ENCODE peak calls at places on chromosomes 12 and 14, in ten cellular contexts. W is IMR-90, U is stomach, J is cardiac fibroblast, L is AG04449, T is ovary, D is choroid plexus epithelial cell, C is colonic mucosa, Y is astrocyte of the cerebellum, B is upper lobe of left lung. E is an unnamed sample.

GRCh38 chr12:14244876-14245669 is 120.4 kb upstream of the ATF7IP start:
- DNase-seq in W (no peak), U (no peak), J (no peak), L (no peak), T (no peak), D (no peak), C (no peak), Y (no peak), B (no peak), E (no peak)

GRCh38 chr12:33876618-33877017 is 145.7 kb upstream of the ALG10 start:
- DNase-seq in W (no peak), U (no peak), J (no peak), L (no peak), T (no peak), D (no peak), C (no peak), Y (no peak), B (no peak), E (no peak)

GRCh38 chr12:107102294-107102693 is 8.9 kb upstream of the CRY1 start:
- DNase-seq in W (no peak), U (no peak), J (no peak), L (no peak), T (no peak), D (no peak), C (no peak), Y (no peak), B (no peak), E (no peak)

GRCh38 chr12:5166976-5167375 is 123.3 kb downstream of the KCNA5 start:
- DNase-seq in W (peak), U (no peak), J (peak), L (peak), T (no peak), D (peak), C (no peak), Y (peak), B (no peak), E (peak)

GRCh38 chr12:109385339-109386078 is 37.8 kb downstream of the MYO1H start:
- DNase-seq in W (peak), U (no peak), J (peak), L (no peak), T (no peak), D (peak), C (no peak), Y (peak), B (no peak), E (peak)

GRCh38 chr12:27178723-27179398 is 65.2 kb upstream of the STK38L start:
- DNase-seq in W (peak), U (no peak), J (peak), L (no peak), T (no peak), D (peak), C (no peak), Y (no peak), B (no peak), E (no peak)

GRCh38 chr12:24948816-24949722 is at the start of gene BCAT1:
- DNase-seq in W (peak), U (peak), J (peak), L (peak), T (peak), D (peak), C (peak), Y (no peak), B (peak), E (peak)

GRCh38 chr14:56202256-56202655 is 84.0 kb downstream of the PELI2 start:
- DNase-seq in W (no peak), U (no peak), J (no peak), L (no peak), T (no peak), D (no peak), C (no peak), Y (no peak), B (no peak), E (no peak)

GRCh38 chr12:72540811-72541210 is 268.6 kb downstream of the TRHDE start:
- DNase-seq in W (peak), U (no peak), J (no peak), L (no peak), T (no peak), D (no peak), C (no peak), Y (no peak), B (no peak), E (no peak)

GRCh38 chr12:111426341-111427185 is 20.8 kb downstream of the SH2B3 start:
- DNase-seq in W (peak), U (no peak), J (no peak), L (no peak), T (no peak), D (peak), C (peak), Y (no peak), B (no peak), E (peak)

GRCh38 chr12:116249938-116250337 is 27.6 kb downstream of the MED13L start:
- DNase-seq in W (no peak), U (no peak), J (no peak), L (no peak), T (no peak), D (no peak), C (no peak), Y (no peak), B (no peak), E (no peak)

GRCh38 chr12:40300490-40300889 is 75.7 kb downstream of the LRRK2 start:
- DNase-seq in W (peak), U (no peak), J (no peak), L (no peak), T (no peak), D (peak), C (no peak), Y (no peak), B (no peak), E (peak)

GRCh38 chr12:120928864-120929652 is 24.9 kb upstream of the SPPL3 start:
- DNase-seq in W (no peak), U (peak), J (no peak), L (no peak), T (no peak), D (no peak), C (peak), Y (no peak), B (no peak), E (no peak)

GRCh38 chr12:16939871-16940306 is 333.9 kb upstream of the LMO3 start:
- DNase-seq in W (peak), U (peak), J (peak), L (no peak), T (no peak), D (peak), C (peak), Y (peak), B (no peak), E (peak)

GRCh38 chr14:22561661-22562579 is 27.1 kb downstream of the DAD1 start:
- DNase-seq in W (no peak), U (no peak), J (no peak), L (no peak), T (no peak), D (peak), C (no peak), Y (no peak), B (no peak), E (no peak)

GRCh38 chr14:104749111-104749649 is 3.8 kb upstream of the SIVA1 start:
- DNase-seq in W (peak), U (no peak), J (no peak), L (no peak), T (no peak), D (peak), C (peak), Y (peak), B (no peak), E (peak)

GRCh38 chr12:89129471-89129870 is 222.8 kb downstream of the DUSP6 start:
- DNase-seq in W (no peak), U (no peak), J (no peak), L (no peak), T (no peak), D (no peak), C (no peak), Y (no peak), B (no peak), E (no peak)

GRCh38 chr12:46364777-46365580 is 7.6 kb downstream of the SLC38A2 start:
- DNase-seq in W (peak), U (peak), J (peak), L (no peak), T (peak), D (peak), C (peak), Y (no peak), B (no peak), E (peak)

GRCh38 chr14:96257900-96258299 is 1.9 kb downstream of the BDKRB1 start:
- DNase-seq in W (no peak), U (no peak), J (no peak), L (no peak), T (no peak), D (no peak), C (no peak), Y (no peak), B (no peak), E (no peak)

GRCh38 chr12:87165733-87166375 is 863.3 kb downstream of the C12orf50 start:
- DNase-seq in W (no peak), U (no peak), J (no peak), L (no peak), T (no peak), D (no peak), C (no peak), Y (no peak), B (no peak), E (no peak)

GRCh38 chr12:95721320-95721719 is 69.2 kb downstream of the NTN4 start:
- DNase-seq in W (peak), U (no peak), J (no peak), L (no peak), T (no peak), D (peak), C (no peak), Y (no peak), B (no peak), E (no peak)
- TF ChIP-seq CTCF in W (peak), U (no peak), J (no peak), L (no peak), T (no peak), D (peak), C (no peak), Y (peak), B (no peak), E (peak)

DNA sequence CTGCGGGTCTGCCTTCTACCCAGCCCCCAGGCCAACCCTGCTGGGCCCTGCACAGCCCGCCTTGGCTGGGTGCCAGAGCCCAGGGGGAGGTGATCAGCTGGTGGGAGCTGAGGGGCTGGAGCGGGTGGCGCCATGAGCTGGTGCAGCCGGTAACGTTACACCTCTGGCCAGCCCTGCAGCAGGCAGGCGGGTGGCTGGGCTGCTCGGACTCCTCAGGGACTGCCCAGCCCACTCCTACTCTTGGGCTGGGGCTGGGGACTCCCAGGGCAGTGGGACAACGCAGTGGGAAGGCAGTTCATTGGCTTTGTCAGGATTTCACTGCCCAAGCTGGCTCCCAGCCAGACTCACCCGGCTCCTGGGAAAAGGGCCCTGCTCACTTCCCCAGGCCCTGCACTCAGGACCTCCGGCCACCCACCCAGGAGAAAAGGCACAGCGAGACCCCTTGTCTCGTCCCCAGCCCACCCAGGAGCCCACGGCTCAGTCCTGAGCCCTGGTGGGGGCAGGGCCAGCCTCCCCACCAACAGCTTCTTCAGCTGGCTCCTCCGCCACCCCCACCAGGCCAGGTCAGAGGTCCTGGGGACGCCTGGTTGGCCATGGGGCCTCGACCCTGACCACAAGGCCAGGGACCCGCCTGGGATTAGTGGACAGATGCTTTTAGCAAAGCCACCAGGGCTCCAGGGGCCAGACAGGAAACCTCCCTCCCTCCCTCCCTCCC is 1.0 kb downstream of the PGF start:
- DNase-seq in W (no peak), U (no peak), J (no peak), L (no peak), T (no peak), D (no peak), C (no peak), Y (no peak), B (peak), E (no peak)
- H3K4me3 ChIP-seq in W (no peak), U (peak), J (peak), L (peak), T (peak), D (peak), C (peak), Y (peak), B (no peak), E (no peak)

GRCh38 chr14:25943329-25943728 is 654.5 kb downstream of the NOVA1 start:
- DNase-seq in W (no peak), U (no peak), J (no peak), L (no peak), T (no peak), D (peak), C (no peak), Y (no peak), B (no peak), E (no peak)

GRCh38 chr14:25944020-25944419 is 653.8 kb downstream of the NOVA1 start:
- DNase-seq in W (no peak), U (no peak), J (no peak), L (no peak), T (no peak), D (no peak), C (no peak), Y (no peak), B (no peak), E (no peak)

GRCh38 chr14:25945746-25946145 is 652.1 kb downstream of the NOVA1 start:
- DNase-seq in W (no peak), U (no peak), J (no peak), L (no peak), T (no peak), D (no peak), C (no peak), Y (no peak), B (no peak), E (no peak)

GRCh38 chr14:25942090-25942489 is 655.7 kb downstream of the NOVA1 start:
- DNase-seq in W (no peak), U (no peak), J (no peak), L (no peak), T (no peak), D (no peak), C (no peak), Y (no peak), B (no peak), E (no peak)
- TF ChIP-seq CTCF in W (no peak), U (no peak), J (no peak), L (no peak), T (no peak), D (no peak), C (no peak), Y (no peak), B (no peak), E (no peak)

GRCh38 chr12:22282283-22282682 is 52.2 kb downstream of the ST8SIA1 start:
- DNase-seq in W (peak), U (no peak), J (peak), L (no peak), T (peak), D (peak), C (no peak), Y (peak), B (no peak), E (peak)
- H3K4me3 ChIP-seq in W (no peak), U (no peak), J (no peak), L (no peak), T (no peak), D (no peak), C (no peak), Y (peak), B (no peak), E (no peak)

DNA sequence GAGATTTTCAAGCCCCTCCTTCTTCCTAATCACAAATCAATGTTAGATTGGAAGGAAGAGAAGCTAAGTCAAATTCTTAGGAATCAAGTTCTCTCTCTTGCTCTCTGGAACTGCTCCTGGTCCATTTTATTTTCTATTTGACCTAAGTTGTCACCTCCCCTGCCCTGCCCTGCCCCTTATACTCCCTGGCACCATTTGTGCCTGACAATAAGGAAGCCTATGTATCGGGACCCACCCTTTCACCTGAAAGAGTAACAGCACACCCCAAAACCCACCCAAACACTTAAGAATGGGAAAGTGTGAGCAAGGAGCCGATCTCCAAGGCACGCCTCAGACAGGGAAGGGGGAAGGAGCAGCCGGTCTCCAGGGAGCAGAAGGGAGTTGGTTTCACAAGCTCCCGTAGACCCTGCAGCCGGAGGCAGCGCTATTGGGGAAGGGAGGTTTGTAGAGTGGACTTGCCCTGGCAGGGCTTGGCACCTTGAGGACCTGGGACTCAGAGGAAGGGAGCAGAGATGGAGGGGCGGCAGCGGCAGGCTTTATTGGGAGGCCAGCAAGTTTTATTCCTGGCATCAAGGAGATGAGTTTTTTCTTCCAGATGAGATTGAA is 1.6 kb downstream of the LRRC74A start:
- DNase-seq in W (no peak), U (no peak), J (peak), L (no peak), T (peak), D (no peak), C (no peak), Y (no peak), B (no peak), E (no peak)
- TF ChIP-seq CTCF in W (no peak), U (no peak), J (no peak), L (no peak), T (no peak), D (no peak), C (no peak), Y (no peak), B (no peak), E (no peak)

GRCh38 chr12:104486416-104486815 is 29.7 kb downstream of the CHST11 start:
- DNase-seq in W (no peak), U (no peak), J (no peak), L (no peak), T (no peak), D (no peak), C (no peak), Y (no peak), B (no peak), E (no peak)

GRCh38 chr12:104482748-104483147 is 26.0 kb downstream of the CHST11 start:
- DNase-seq in W (no peak), U (no peak), J (no peak), L (no peak), T (no peak), D (no peak), C (no peak), Y (no peak), B (no peak), E (peak)

GRCh38 chr12:104486943-104487819 is 30.4 kb downstream of the CHST11 start:
- DNase-seq in W (no peak), U (no peak), J (no peak), L (no peak), T (no peak), D (no peak), C (no peak), Y (no peak), B (no peak), E (no peak)

GRCh38 chr12:104488383-104488782 is 31.6 kb downstream of the CHST11 start:
- DNase-seq in W (no peak), U (no peak), J (no peak), L (no peak), T (no peak), D (no peak), C (no peak), Y (no peak), B (no peak), E (no peak)

GRCh38 chr12:104485651-104486341 is 29.0 kb downstream of the CHST11 start:
- DNase-seq in W (no peak), U (no peak), J (no peak), L (no peak), T (no peak), D (no peak), C (no peak), Y (no peak), B (no peak), E (no peak)
- H3K4me3 ChIP-seq in W (no peak), U (no peak), J (no peak), L (no peak), T (no peak), D (no peak), C (no peak), Y (no peak), B (no peak), E (no peak)